ENCODE peak calls at places on chromosome 14, in five cellular contexts. B is neuronal stem cell, O is H9, F is IMR-90, T is H1. K is an unnamed sample.

GRCh38 chr14:90382491-90383125 is 14.2 kb upstream of the CALM1 start:
- DNase-seq in T (no peak), O (no peak), F (peak; percentile 79), B (no peak), K (peak; percentile 92)

GRCh38 chr14:58166005-58166983 is 14.3 kb upstream of the ARMH4 start:
- DNase-seq in O (peak; percentile 85), T (peak; percentile 96), F (peak; percentile 78), B (peak; percentile 79), K (peak; percentile 73)

GRCh38 chr14:31935406-31935805 is 141.7 kb upstream of the ARHGAP5 start:
- DNase-seq in B (no peak), T (no peak), F (no peak), O (no peak), K (no peak)

GRCh38 chr14:24185015-24185414 is 3.6 kb downstream of the IPO4 start:
- DNase-seq in B (no peak), F (no peak), T (no peak), O (no peak), K (no peak)

GRCh38 chr14:89952581-89952980 is 1.9 kb downstream of the EFCAB11 start:
- DNase-seq in O (no peak), T (no peak), B (no peak), F (no peak), K (no peak)

GRCh38 chr14:103347091-103347815 is 13.2 kb downstream of the EIF5 start:
- DNase-seq in O (no peak), T (no peak), F (no peak), B (no peak), K (no peak)

GRCh38 chr14:59283380-59283779 is 94.9 kb downstream of the DAAM1 start:
- DNase-seq in B (no peak), O (no peak), F (peak; percentile 51), T (no peak), K (peak; percentile 73)

GRCh38 chr14:23094666-23095195 is at the start of gene ACIN1:
- DNase-seq in F (peak; percentile 86), O (no peak), T (peak; percentile 100), B (peak; percentile 89), K (peak; percentile 93)

GRCh38 chr14:99687284-99688209 is 3.4 kb downstream of the CYP46A1 start:
- DNase-seq in F (no peak), T (peak; percentile 93), O (peak; percentile 84), B (peak; percentile 47), K (no peak)

GRCh38 chr14:64516969-64517368 is 12.4 kb downstream of the ZBTB1 start:
- DNase-seq in F (no peak), B (no peak), O (no peak), T (no peak), K (no peak)

GRCh38 chr14:101442451-101442850 is 118.8 kb upstream of the DIO3 start:
- DNase-seq in T (no peak), O (no peak), B (no peak), F (no peak), K (no peak)

GRCh38 chr14:22664261-22664660 is 20.1 kb upstream of the OR6J1 start:
- DNase-seq in B (no peak), F (no peak), T (no peak), O (no peak), K (peak; percentile 68)

GRCh38 chr14:72599579-72600470 is 294.1 kb downstream of the DPF3 start:
- DNase-seq in F (no peak), O (no peak), B (no peak), T (no peak), K (no peak)

GRCh38 chr14:29999013-29999539 is 71.4 kb upstream of the PRKD1 start:
- DNase-seq in T (no peak), B (no peak), F (no peak), O (no peak), K (no peak)

GRCh38 chr14:81302613-81303012 is 81.9 kb upstream of the GTF2A1 start:
- DNase-seq in B (no peak), F (no peak), O (no peak), T (no peak), K (no peak)

GRCh38 chr14:35044939-35045797 is 904 bp upstream of the FAM177A1 start:
- DNase-seq in F (peak; percentile 62), T (no peak), O (no peak), B (no peak), K (no peak)

GRCh38 chr14:105889666-105890473 is 363.5 kb downstream of the TMEM121 start:
- DNase-seq in T (no peak), F (no peak), O (no peak), B (no peak), K (no peak)

GRCh38 chr14:31069343-31069742 is 43.2 kb upstream of the STRN3 start:
- DNase-seq in T (no peak), O (no peak), B (no peak), F (no peak), K (no peak)

GRCh38 chr14:90615444-90616095 is 200.7 kb downstream of the TTC7B start:
- DNase-seq in O (no peak), T (no peak), F (no peak), B (no peak), K (no peak)

GRCh38 chr14:92004062-92004461 is 35.8 kb downstream of the TRIP11 start:
- DNase-seq in F (peak; percentile 34), O (no peak), B (no peak), T (no peak), K (no peak)

GRCh38 chr14:65783101-65783500 is 370.6 kb downstream of the FUT8 start:
- DNase-seq in T (no peak), O (no peak), F (no peak), B (no peak), K (no peak)

GRCh38 chr14:29716150-29716549 is 211.5 kb downstream of the PRKD1 start:
- DNase-seq in T (no peak), F (peak; percentile 54), B (no peak), O (no peak), K (peak; percentile 18)

GRCh38 chr14:93015039-93015438 is 92.1 kb downstream of the CHGA start:
- DNase-seq in B (no peak), F (no peak), T (no peak), O (no peak), K (no peak)

GRCh38 chr14:35287481-35288013 is 4.6 kb upstream of the PSMA6 start:
- DNase-seq in T (no peak), B (no peak), O (no peak), F (no peak), K (no peak)

GRCh38 chr14:90661881-90662280 is 154.3 kb downstream of the TTC7B start:
- DNase-seq in B (no peak), O (no peak), T (peak; percentile 48), F (no peak), K (no peak)

GRCh38 chr14:21081521-21082184 is 11.5 kb downstream of the ARHGEF40 start:
- DNase-seq in B (no peak), T (no peak), O (no peak), F (no peak), K (no peak)

GRCh38 chr14:91294153-91294552 is 49.6 kb upstream of the GPR68 start:
- DNase-seq in B (no peak), F (no peak), O (no peak), T (no peak), K (no peak)

GRCh38 chr14:73645248-73645610 is 443 bp downstream of the DNAL1 start:
- DNase-seq in O (no peak), B (no peak), T (no peak), F (no peak), K (no peak)
- H4K91ac ChIP-seq in O (no peak overlapping the region), B (no peak overlapping the region), T (no peak overlapping the region), F (no peak overlapping the region), K (peak overlapping the region; percentile 6)

GRCh38 chr14:61558271-61558670 is 137.0 kb upstream of the HIF1A start:
- DNase-seq in B (no peak), O (no peak), T (no peak), F (no peak), K (no peak)
- H2BK5ac ChIP-seq in B (no peak overlapping the region), O (no peak overlapping the region), T (no peak overlapping the region), F (no peak overlapping the region), K (peak overlapping the region; percentile 66)

GRCh38 chr14:50231475-50232275 is at the start of gene SOS2:
- DNase-seq in F (peak; percentile 71), O (peak; percentile 91), B (peak; percentile 91), T (peak; percentile 93), K (peak; percentile 90)
- H2BK15ac ChIP-seq in F (peak within 1 kb of the TSS; percentile 59), O (no peak within 1 kb of the TSS), B (peak within 1 kb of the TSS; percentile 81), T (no peak within 1 kb of the TSS), K (peak within 1 kb of the TSS; percentile 89)

GRCh38 chr14:39240769-39241168 is 7.1 kb downstream of the MIA2 start:
- DNase-seq in F (no peak), B (no peak), T (no peak), O (no peak), K (no peak)

GRCh38 chr14:39247256-39247655 is 13.5 kb downstream of the MIA2 start:
- DNase-seq in O (no peak), T (no peak), F (peak; percentile 93), B (no peak), K (peak; percentile 65)

GRCh38 chr14:39246618-39247017 is 12.9 kb downstream of the MIA2 start:
- DNase-seq in T (no peak), F (peak; percentile 24), B (no peak), O (no peak), K (no peak)

GRCh38 chr14:39241637-39242036 is 7.9 kb downstream of the MIA2 start:
- DNase-seq in F (no peak), B (no peak), O (no peak), T (no peak), K (no peak)

GRCh38 chr14:39243831-39244230 is 10.1 kb downstream of the MIA2 start:
- DNase-seq in O (no peak), F (no peak), B (no peak), T (no peak), K (no peak)
- H4K91ac ChIP-seq in O (no peak overlapping the region), F (no peak overlapping the region), B (no peak overlapping the region), T (no peak overlapping the region), K (no peak overlapping the region)

GRCh38 chr14:36295642-36296627 is 24.5 kb downstream of the MBIP start:
- DNase-seq in F (no peak), O (no peak), T (no peak), B (no peak), K (no peak)
- H2BK5ac ChIP-seq in F (no peak overlapping the region), O (no peak overlapping the region), T (no peak overlapping the region), B (no peak overlapping the region), K (no peak overlapping the region)

GRCh38 chr14:67934087-67934486 is 114.5 kb downstream of the RAD51B start:
- DNase-seq in F (peak; percentile 85), O (peak; percentile 74), T (no peak), B (peak; percentile 37), K (peak; percentile 85)

GRCh38 chr14:67934851-67935250 is 115.3 kb downstream of the RAD51B start:
- DNase-seq in T (no peak), B (no peak), F (no peak), O (no peak), K (no peak)

GRCh38 chr14:67938046-67938445 is 118.5 kb downstream of the RAD51B start:
- DNase-seq in B (no peak), F (no peak), T (no peak), O (no peak), K (no peak)

GRCh38 chr14:67932708-67933107 is 113.1 kb downstream of the RAD51B start:
- DNase-seq in F (no peak), O (no peak), B (no peak), T (no peak), K (no peak)

DNA sequence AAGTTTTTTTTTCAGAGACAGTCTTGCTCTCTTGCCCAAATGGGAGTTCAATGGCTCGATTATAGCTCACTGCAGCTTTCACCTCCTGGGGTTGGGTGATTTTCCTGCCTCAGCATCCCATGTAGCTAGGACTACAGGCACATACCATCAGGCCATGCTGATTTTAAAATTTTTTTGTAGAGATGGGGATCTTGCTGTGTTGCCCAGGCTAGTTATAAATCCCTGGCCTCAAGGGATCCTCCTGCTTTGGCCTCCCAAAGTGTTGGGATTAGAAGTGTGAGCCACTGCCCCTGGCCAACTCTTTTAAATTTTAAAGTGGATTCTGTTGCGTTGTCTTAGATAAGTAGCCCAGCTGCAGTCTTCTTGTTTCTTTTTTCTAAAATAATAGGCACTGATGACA is 115.8 kb downstream of the RAD51B start:
- DNase-seq in T (no peak), F (no peak), B (no peak), O (no peak), K (no peak)
- H2BK15ac ChIP-seq in T (no peak overlapping the region), F (no peak overlapping the region), B (no peak overlapping the region), O (no peak overlapping the region), K (peak overlapping the region; percentile 67)

K was measured in mesenchymal stem cell.